ENCODE peak calls at places on chromosome 18, in four cellular contexts. G is epithelial cell of proximal tubule, J is GM23248, O is GM12865. B is an unnamed sample.

GRCh38 chr18:63339920-63340484 is 20.4 kb upstream of the BCL2 start:
- DNase-seq in O (peak; percentile 66), J (peak; percentile 68), G (no peak), B (no peak)

GRCh38 chr18:34738173-34738894 is 28.2 kb downstream of the DTNA start:
- DNase-seq in J (peak; percentile 16), G (peak; percentile 30), O (no peak), B (peak; percentile 22)

GRCh38 chr18:9721893-9722515 is 13.9 kb downstream of the RAB31 start:
- DNase-seq in G (no peak), J (no peak), O (no peak), B (no peak)

GRCh38 chr18:26574958-26575864 is 26.9 kb upstream of the KCTD1 start:
- DNase-seq in G (no peak), O (peak; percentile 19), J (peak; percentile 79), B (peak; percentile 28)

GRCh38 chr18:79506191-79507075 is 110.7 kb downstream of the NFATC1 start:
- DNase-seq in J (peak; percentile 58), G (no peak), O (no peak), B (peak; percentile 69)

GRCh38 chr18:28512357-28512756 is 335.4 kb upstream of the CDH2 start:
- DNase-seq in G (no peak), J (peak; percentile 28), O (peak; percentile 46), B (no peak)

GRCh38 chr18:70234667-70235459 is 29.4 kb upstream of the RTTN start:
- DNase-seq in G (no peak), O (peak; percentile 19), J (peak; percentile 79), B (no peak)

GRCh38 chr18:9696112-9696511 is 12.0 kb upstream of the RAB31 start:
- DNase-seq in J (no peak), G (no peak), O (no peak), B (no peak)

GRCh38 chr18:55343396-55344073 is 244.5 kb downstream of the TCF4 start:
- DNase-seq in O (peak; percentile 37), G (no peak), J (peak; percentile 66), B (no peak)

GRCh38 chr18:63237911-63238710 is 81.5 kb downstream of the BCL2 start:
- DNase-seq in O (no peak), J (peak; percentile 92), G (peak; percentile 98), B (no peak)

GRCh38 chr18:57793630-57793986 is 9.5 kb downstream of the ATP8B1 start:
- DNase-seq in O (no peak), J (no peak), G (no peak), B (no peak)
- H3K4me3 ChIP-seq in O (no peak overlapping the region), J (no peak overlapping the region), G (no peak overlapping the region), B (peak overlapping the region; percentile 42)

DNA sequence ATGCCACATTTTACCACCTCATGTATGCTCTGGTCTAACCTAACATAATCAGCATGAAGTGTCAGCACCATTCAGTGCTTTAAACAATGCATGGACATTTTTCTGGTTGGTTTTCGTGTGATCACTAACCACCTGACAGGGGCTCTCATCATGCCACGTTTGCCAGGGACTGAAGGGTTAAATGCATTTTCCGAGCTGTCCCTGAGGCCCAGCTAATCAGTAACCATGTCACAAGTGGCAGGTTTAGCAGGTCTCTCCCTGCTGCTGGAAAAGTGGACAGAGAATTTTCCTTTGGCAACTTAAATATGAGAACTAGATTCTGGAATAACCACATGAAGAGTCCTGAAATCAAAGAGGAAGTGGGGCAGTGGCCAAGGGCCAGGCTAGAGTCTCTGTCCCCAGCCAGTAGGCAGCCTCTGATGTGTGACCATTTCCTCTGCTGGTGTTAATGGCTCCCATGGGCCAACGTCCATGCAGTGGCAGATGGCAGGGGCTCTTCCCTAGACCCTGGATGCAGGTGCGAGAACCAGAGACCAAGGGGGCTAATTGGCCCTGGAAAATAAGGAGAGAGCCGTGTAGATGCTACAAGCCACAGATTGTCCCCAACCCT is 69.5 kb downstream of the TPGS2 start:
- DNase-seq in G (no peak), J (no peak), O (no peak), B (no peak)
- H3K4me3 ChIP-seq in G (no peak overlapping the region), J (no peak overlapping the region), O (no peak overlapping the region), B (no peak overlapping the region)

GRCh38 chr18:77133051-77133919 is 702 bp upstream of the MBP start:
- DNase-seq in J (no peak), O (no peak), G (no peak), B (no peak)
- H3K4me3 ChIP-seq in J (no peak overlapping the region), O (peak overlapping the region; percentile 81), G (peak overlapping the region; percentile 91), B (peak overlapping the region; percentile 86)

DNA sequence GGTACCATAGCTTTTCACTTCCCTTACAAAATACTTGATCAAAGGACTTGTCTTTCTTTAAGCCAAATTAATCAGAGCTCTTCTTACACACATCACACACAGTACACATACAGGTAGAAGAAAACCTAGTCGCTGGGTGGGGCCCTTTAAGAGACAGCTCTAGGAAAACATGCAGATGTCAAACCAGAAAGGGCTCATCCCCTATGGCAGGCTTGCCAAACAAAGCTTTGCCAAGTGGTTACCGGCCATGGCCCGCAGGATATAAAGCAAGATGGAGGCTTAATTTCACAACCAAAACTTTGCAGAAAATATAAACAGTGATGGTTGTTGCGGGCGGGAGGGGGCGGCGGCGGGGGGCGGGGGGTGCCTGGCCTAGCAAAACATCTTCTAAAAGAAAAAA is 2156.0 kb upstream of the PIK3C3 start:
- DNase-seq in J (peak; percentile 53), O (no peak), G (no peak), B (no peak)
- H3K4me3 ChIP-seq in J (peak overlapping the region; percentile 89), O (no peak overlapping the region), G (peak overlapping the region; percentile 69), B (no peak overlapping the region)